ENCODE peak calls at places on chromosome 11, in five cellular contexts. P is AG10803, W is foreskin fibroblast, M is ovary, X is nucleus accumbens. E is an unnamed sample.

GRCh38 chr11:64343740-64344133 is 3.7 kb downstream of the CCDC88B start:
- DNase-seq in X (no peak), P (no peak), M (no peak), W (no peak), E (no peak)

GRCh38 chr11:66692871-66693331 is 15.2 kb upstream of the RBM4B start:
- DNase-seq in P (no peak), X (no peak), W (no peak), M (no peak), E (no peak)

GRCh38 chr11:7020183-7020917 is at the start of the genes NLRP14 and ZNF214:
- DNase-seq in P (peak; percentile 92), X (peak; percentile 43), M (peak; percentile 97), W (peak; percentile 98), E (peak; percentile 93)

GRCh38 chr11:68890490-68891231 is 13.0 kb downstream of the MRPL21 start:
- DNase-seq in X (no peak), W (peak; percentile 98), M (no peak), P (peak; percentile 92), E (peak; percentile 96)

GRCh38 chr11:33965032-33965431 is 73.2 kb upstream of the LMO2 start:
- DNase-seq in M (no peak), X (no peak), P (no peak), W (no peak), E (no peak)

GRCh38 chr11:119248750-119249670 is 42.9 kb downstream of the CBL start:
- DNase-seq in P (no peak), M (no peak), X (no peak), W (no peak), E (no peak)

GRCh38 chr11:112302226-112302868 is 41.7 kb upstream of the PLET1 start:
- DNase-seq in W (peak; percentile 58), M (no peak), P (peak; percentile 33), X (no peak), E (peak; percentile 24)

GRCh38 chr11:64304316-64305072 is 830 bp upstream of the ESRRA start:
- DNase-seq in X (no peak), W (peak; percentile 96), P (peak; percentile 87), M (peak; percentile 90), E (peak; percentile 82)

GRCh38 chr11:110176366-110177056 is 83.3 kb downstream of the ZC3H12C start:
- DNase-seq in X (no peak), W (peak; percentile 74), P (peak; percentile 40), M (no peak), E (peak; percentile 64)